ENCODE peak calls at places on chromosomes 11 and 22, in eight cellular contexts. Z is amniotic stem cell; I is tibial nerve; L is SHP77; K is NCI-H1105; A is activated T-cell treated with anti-CD3 and anti-CD28 coated beads, Interleukin-2, amount 50 U/mL, for 72 hours; F is posterior cingulate gyrus; E is activated T-helper 1 cell treated with anti-CD3 and anti-CD28 coated beads, Interleukin-12 subunit alpha, Interleukin-12 subunit beta, Interleukin-2, Interleukin-4 antibody, amounts not matched to agents 30 ng/mL and 10 ng/mL and 1 ng/mL, durations not matched to agents 14 hours and 24 hours and 36 hours. R is an unnamed sample.

GRCh38 chr22:28142361-28142801 is 223.3 kb upstream of the PITPNB start:
- DNase-seq in K (no peak), I (peak), L (no peak), F (no peak), E (no peak), A (no peak), Z (peak), R (no peak)

GRCh38 chr11:66856496-66857233 is at the start of gene LRFN4:
- DNase-seq in E (no peak), L (peak), A (peak), I (no peak), Z (no peak), K (peak), F (no peak), R (peak)

GRCh38 chr11:79744941-79745340 is 304.1 kb upstream of the TENM4 start:
- DNase-seq in I (no peak), L (no peak), Z (no peak), K (no peak), F (no peak), A (no peak), E (no peak), R (no peak)

GRCh38 chr11:7415537-7415817 is 69.8 kb upstream of the OLFML1 start:
- DNase-seq in A (no peak), L (no peak), F (no peak), K (no peak), E (no peak), I (no peak), Z (no peak), R (no peak)

GRCh38 chr11:104917259-104918112 is 19.2 kb upstream of the CASP12 start:
- DNase-seq in K (no peak), I (no peak), F (no peak), L (no peak), Z (no peak), A (no peak), E (no peak), R (no peak)

GRCh38 chr11:69425444-69425843 is 56.0 kb upstream of the LINC01488 start:
- DNase-seq in K (no peak), Z (no peak), A (no peak), I (no peak), E (no peak), L (peak), F (no peak), R (no peak)

GRCh38 chr22:17810570-17811116 is 36.4 kb upstream of the BID start:
- DNase-seq in F (no peak), Z (no peak), I (no peak), E (no peak), K (no peak), A (no peak), L (no peak), R (no peak)

GRCh38 chr11:65779919-65780769 is 632 bp downstream of the AP5B1 start:
- DNase-seq in A (peak), L (peak), K (no peak), F (peak), Z (peak), I (peak), E (peak), R (peak)

GRCh38 chr11:72598901-72599300 is 75.3 kb downstream of the PDE2A start:
- DNase-seq in A (no peak), L (peak), E (no peak), K (no peak), F (peak), I (peak), Z (no peak), R (peak)

GRCh38 chr11:112852141-112852853 is 108.9 kb upstream of the NCAM1 start:
- DNase-seq in Z (no peak), K (no peak), A (no peak), L (no peak), F (no peak), I (no peak), E (no peak), R (no peak)

GRCh38 chr11:126355324-126355925 is at the start of gene ST3GAL4:
- DNase-seq in A (peak), Z (no peak), E (peak), I (peak), F (peak), K (peak), L (peak), R (peak)

GRCh38 chr11:118673361-118674093 is 5.9 kb downstream of the TREH start:
- DNase-seq in E (no peak), I (no peak), K (no peak), F (no peak), Z (no peak), L (no peak), A (no peak), R (no peak)

GRCh38 chr11:62830904-62831519 is 839 bp downstream of the STX5 start:
- DNase-seq in K (no peak), I (no peak), E (no peak), Z (no peak), A (no peak), F (no peak), L (peak), R (no peak)

GRCh38 chr11:35751664-35752061 is 89.1 kb downstream of the TRIM44 start:
- DNase-seq in L (no peak), E (no peak), Z (no peak), A (no peak), K (no peak), F (no peak), I (no peak), R (no peak)

GRCh38 chr11:2128512-2129322 is 10.5 kb downstream of the IGF2 start:
- DNase-seq in Z (no peak), L (no peak), K (no peak), A (no peak), F (no peak), I (no peak), E (no peak), R (no peak)

GRCh38 chr11:14751975-14752407 is 108.4 kb downstream of the PDE3B start:
- DNase-seq in K (no peak), I (no peak), F (no peak), A (no peak), L (no peak), Z (no peak), E (no peak), R (no peak)

GRCh38 chr11:110711776-110712642 is at the start of gene ARHGAP20:
- DNase-seq in L (no peak), A (peak), K (peak), Z (no peak), I (peak), F (peak), E (peak), R (no peak)

GRCh38 chr22:29877620-29878019 is 5.4 kb upstream of the MTMR3 start:
- DNase-seq in K (no peak), E (no peak), I (no peak), F (no peak), A (no peak), L (no peak), Z (no peak), R (no peak)

GRCh38 chr11:16871368-16871767 is 132.9 kb downstream of the C11orf58 start:
- DNase-seq in K (no peak), A (no peak), L (no peak), I (no peak), F (no peak), Z (no peak), E (no peak), R (no peak)

GRCh38 chr11:6273188-6273587 is 13.6 kb downstream of the CCKBR start:
- DNase-seq in I (no peak), E (no peak), A (no peak), L (no peak), F (no peak), Z (no peak), K (no peak), R (no peak)

GRCh38 chr11:33179431-33179830 is 18.2 kb upstream of the CSTF3 start:
- DNase-seq in K (no peak), L (no peak), Z (no peak), I (no peak), F (no peak), E (peak), A (no peak), R (no peak)

GRCh38 chr22:37951305-37951704 is 2.1 kb downstream of the C22orf23 start:
- DNase-seq in Z (no peak), F (no peak), I (no peak), L (no peak), E (no peak), K (no peak), A (no peak), R (no peak)

GRCh38 chr22:41574847-41575381 is 14.1 kb downstream of the CSDC2 start:
- DNase-seq in I (peak), E (no peak), K (no peak), L (no peak), A (no peak), F (no peak), Z (no peak), R (no peak)

GRCh38 chr11:111344032-111344431 is 35.0 kb downstream of the POU2AF1 start:
- DNase-seq in A (no peak), F (no peak), E (no peak), L (no peak), I (peak), Z (no peak), K (no peak), R (no peak)

GRCh38 chr11:37811349-37811748 is 1213.3 kb upstream of the RAG2 start:
- DNase-seq in F (no peak), A (no peak), E (no peak), L (peak), Z (no peak), I (no peak), K (no peak), R (no peak)

GRCh38 chr11:118691926-118692830 is 12.7 kb upstream of the TREH start:
- DNase-seq in Z (no peak), F (no peak), L (no peak), E (peak), I (no peak), K (no peak), A (peak), R (no peak)

GRCh38 chr11:73315288-73316020 is 7.4 kb downstream of the ARHGEF17 start:
- DNase-seq in A (no peak), Z (no peak), F (no peak), K (no peak), L (no peak), E (no peak), I (no peak), R (peak)

GRCh38 chr11:65437436-65438227 is 15.0 kb downstream of the NEAT1 start:
- DNase-seq in A (no peak), I (no peak), K (no peak), E (no peak), L (no peak), F (no peak), Z (no peak), R (no peak)

GRCh38 chr22:49019737-49020136 is 807.9 kb downstream of the BRD1 start:
- DNase-seq in I (no peak), Z (no peak), K (no peak), L (no peak), E (no peak), F (no peak), A (no peak), R (no peak)

GRCh38 chr11:1852271-1852877 is 510 bp upstream of the LSP1 start:
- DNase-seq in L (no peak), E (no peak), Z (no peak), I (no peak), F (no peak), K (no peak), A (no peak), R (no peak)

GRCh38 chr11:63017306-63017974 is 1.8 kb upstream of the SLC22A8 start:
- DNase-seq in L (peak), K (peak), E (no peak), I (no peak), F (no peak), A (no peak), Z (no peak), R (no peak)

GRCh38 chr22:49460662-49461371 is 366.9 kb downstream of the BRD1 start:
- DNase-seq in Z (no peak), K (no peak), A (no peak), L (no peak), F (no peak), I (no peak), E (no peak), R (no peak)